ENCODE peak calls at places on chromosomes 4 and X, in five cellular contexts. H, V, R, Q and B are unnamed samples.

GRCh38 chr4:175369087-175369486 is 443.0 kb downstream of the GPM6A start:
- DNase-seq in Q (no peak), H (no peak), R (no peak), V (no peak), B (no peak)

GRCh38 chrX:78118628-78119027 is 14.6 kb downstream of the PGK1 start:
- DNase-seq in H (no peak), Q (no peak), V (no peak), R (no peak), B (no peak)

GRCh38 chrX:16786791-16787735 is 797 bp downstream of the TXLNG start:
- DNase-seq in R (peak), Q (peak), H (peak), V (peak), B (no peak)

GRCh38 chrX:54482839-54483593 is 13.0 kb downstream of the FGD1 start:
- DNase-seq in V (no peak), Q (no peak), R (no peak), H (no peak), B (no peak)

GRCh38 chrX:66074920-66075879 is 35.3 kb upstream of the VSIG4 start:
- DNase-seq in H (peak), R (peak), Q (no peak), V (peak), B (no peak)

GRCh38 chr4:48462363-48462762 is 20.8 kb upstream of the SLC10A4 start:
- DNase-seq in Q (no peak), H (no peak), V (no peak), R (no peak), B (no peak)

GRCh38 chrX:15269618-15270521 is at the start of gene ASB9:
- DNase-seq in V (peak), Q (no peak), H (peak), R (peak), B (peak)

GRCh38 chr4:36547383-36547782 is 266.0 kb downstream of the DTHD1 start:
- DNase-seq in H (no peak), V (no peak), Q (no peak), R (no peak), B (no peak)

GRCh38 chr4:160811956-160812355 is 1351.8 kb downstream of the FSTL5 start:
- DNase-seq in V (no peak), R (no peak), Q (no peak), H (no peak), B (no peak)

GRCh38 chr4:23766334-23766733 is 123.5 kb downstream of the PPARGC1A start:
- DNase-seq in H (no peak), Q (no peak), R (no peak), V (no peak), B (no peak)

GRCh38 chrX:109294097-109294815 is 187.6 kb downstream of the GUCY2F start:
- DNase-seq in V (no peak), H (no peak), Q (no peak), R (no peak), B (peak)

GRCh38 chr4:8391972-8392371 is 48.6 kb downstream of the ACOX3 start:
- DNase-seq in Q (no peak), H (no peak), R (no peak), V (no peak), B (peak)

GRCh38 chrX:40171513-40172168 is 73.9 kb upstream of the BCOR start:
- DNase-seq in V (no peak), R (no peak), H (no peak), Q (no peak), B (no peak)

GRCh38 chr4:41877020-41877796 is 58.0 kb upstream of the TMEM33 start:
- DNase-seq in V (no peak), Q (no peak), H (no peak), R (no peak), B (no peak)

GRCh38 chr4:7212921-7213320 is 20.6 kb downstream of the SORCS2 start:
- DNase-seq in R (no peak), H (no peak), V (no peak), Q (no peak), B (no peak)

GRCh38 chr4:76614589-76614988 is 179.6 kb downstream of the SHROOM3 start:
- DNase-seq in H (no peak), Q (no peak), R (no peak), V (no peak), B (no peak)

GRCh38 chr4:38050560-38051350 is 90.6 kb downstream of the PTTG2 start:
- DNase-seq in R (no peak), H (no peak), V (no peak), Q (no peak), B (no peak)

GRCh38 chrX:28946846-28947245 is 359.6 kb downstream of the IL1RAPL1 start:
- DNase-seq in H (no peak), R (no peak), Q (no peak), V (no peak), B (no peak)

GRCh38 chr4:148286043-148286442 is 156.2 kb downstream of the NR3C2 start:
- DNase-seq in H (no peak), V (no peak), Q (no peak), R (no peak), B (no peak)

GRCh38 chr4:185833055-185833598 is 21.1 kb upstream of the SORBS2 start:
- DNase-seq in R (no peak), V (no peak), Q (no peak), H (no peak), B (no peak)

GRCh38 chr4:84920591-84920990 is 45.9 kb downstream of the WDFY3 start:
- DNase-seq in V (no peak), Q (no peak), H (no peak), R (no peak), B (no peak)

GRCh38 chr4:2743518-2744445 is 12.4 kb downstream of the TNIP2 start:
- DNase-seq in Q (no peak), H (no peak), V (no peak), R (no peak), B (no peak)

GRCh38 chrX:41351923-41352322 is 18.0 kb downstream of the DDX3X start:
- DNase-seq in H (no peak), R (no peak), Q (no peak), V (no peak), B (no peak)

GRCh38 chrX:108316456-108316855 is 121.8 kb downstream of the COL4A6 start:
- DNase-seq in R (no peak), Q (no peak), V (no peak), H (no peak), B (no peak)

GRCh38 chr4:128463006-128463405 is 175.4 kb upstream of the PGRMC2 start:
- DNase-seq in Q (no peak), R (no peak), V (no peak), H (no peak), B (no peak)

GRCh38 chr4:16206848-16207247 is 19.4 kb downstream of the TAPT1 start:
- DNase-seq in H (no peak), R (no peak), V (no peak), Q (no peak), B (no peak)

GRCh38 chr4:158817562-158818370 is 48.9 kb downstream of the FNIP2 start:
- DNase-seq in R (no peak), V (no peak), H (no peak), Q (no peak), B (no peak)

GRCh38 chrX:10157545-10157944 is 770 bp downstream of the CLCN4 start:
- DNase-seq in R (no peak), H (no peak), Q (no peak), V (no peak), B (no peak)

GRCh38 chr4:94256833-94257232 is 49.2 kb downstream of the SMARCAD1 start:
- DNase-seq in R (no peak), Q (no peak), H (no peak), V (no peak), B (no peak)

GRCh38 chr4:99723555-99724450 is 66.2 kb upstream of the C4orf54 start:
- DNase-seq in Q (no peak), R (no peak), V (no peak), H (no peak), B (no peak)

GRCh38 chr4:15498356-15498755 is 28.7 kb downstream of the CC2D2A start:
- DNase-seq in Q (no peak), H (no peak), V (no peak), R (no peak), B (no peak)

GRCh38 chrX:16882188-16882587 is 12.0 kb upstream of the RBBP7 start:
- DNase-seq in R (no peak), V (no peak), H (no peak), Q (no peak), B (no peak)

GRCh38 chrX:65687367-65687766 is 19.9 kb downstream of the MSN start:
- DNase-seq in V (no peak), Q (no peak), R (no peak), H (no peak), B (no peak)

GRCh38 chr4:40232610-40233009 is 35.8 kb downstream of the RHOH start:
- DNase-seq in H (no peak), V (no peak), R (no peak), Q (no peak), B (no peak)

GRCh38 chr4:13966241-13967195 is 339.0 kb upstream of the BOD1L1 start:
- DNase-seq in Q (no peak), V (no peak), R (no peak), H (no peak), B (peak)

GRCh38 chrX:10120828-10121227 is 35.9 kb upstream of the CLCN4 start:
- DNase-seq in V (no peak), H (no peak), Q (no peak), R (no peak), B (no peak)

GRCh38 chr4:75643651-75644050 is 13.3 kb upstream of the CDKL2 start:
- DNase-seq in H (no peak), V (no peak), Q (no peak), R (no peak), B (no peak)

GRCh38 chr4:128528793-128529553 is 241.4 kb upstream of the PGRMC2 start:
- DNase-seq in H (no peak), Q (no peak), V (no peak), R (no peak), B (no peak)

GRCh38 chrX:54708404-54708803 is 89.7 kb downstream of the ITIH6 start:
- DNase-seq in V (no peak), R (no peak), H (no peak), Q (no peak), B (no peak)